ENCODE peak calls at places on chromosomes 16 and 17, in six cellular contexts. M, N, C, H, Z and I are unnamed samples.
A peak's percentile ranks its signal among the peaks of the same experiment; 100 is the strongest.

GRCh38 chr17:6577686-6578263 is 21.4 kb upstream of the PITPNM3 start:
- DNase-seq in M (peak; percentile 39), N (no peak), C (no peak), Z (peak; percentile 75), H (no peak), I (no peak)

GRCh38 chr16:81599034-81599744 is 154.6 kb downstream of the CMIP start:
- DNase-seq in H (no peak), C (no peak), M (no peak), N (no peak), Z (no peak), I (no peak)

GRCh38 chr17:63850401-63850800 is 7.9 kb upstream of the SMARCD2 start:
- DNase-seq in N (no peak), Z (no peak), M (no peak), H (no peak), C (no peak), I (no peak)

GRCh38 chr16:31874354-31875111 is 926 bp downstream of the ZNF267 start:
- DNase-seq in H (peak; percentile 88), N (peak; percentile 55), M (no peak), C (no peak), Z (peak; percentile 58), I (no peak)

GRCh38 chr17:8133398-8133797 is 9.5 kb upstream of the HES7 start:
- DNase-seq in C (no peak), N (no peak), M (peak; percentile 67), Z (no peak), H (no peak), I (peak; percentile 85)

GRCh38 chr16:70476272-70477020 is 22.1 kb downstream of the FCSK start:
- DNase-seq in M (no peak), H (peak; percentile 79), C (no peak), Z (no peak), N (peak; percentile 83), I (no peak)

GRCh38 chr17:75643033-75644017 is 10.1 kb downstream of the SMIM5 start:
- DNase-seq in N (no peak), C (no peak), Z (peak; percentile 18), H (no peak), M (peak; percentile 57), I (peak; percentile 74)

GRCh38 chr16:87314990-87315420 is 2.2 kb downstream of the C16orf95 start:
- DNase-seq in M (no peak), H (no peak), N (no peak), Z (no peak), C (no peak), I (no peak)

GRCh38 chr17:50149425-50150353 is 788 bp downstream of the PPP1R9B start:
- DNase-seq in Z (no peak), H (peak; percentile 59), M (no peak), C (no peak), N (peak; percentile 48), I (peak; percentile 69)

GRCh38 chr17:10226930-10227695 is 28.7 kb upstream of the GAS7 start:
- DNase-seq in C (peak; percentile 37), H (peak; percentile 43), N (peak; percentile 22), M (peak; percentile 92), Z (peak; percentile 46), I (peak; percentile 90)

GRCh38 chr17:45266372-45266926 is 4.6 kb upstream of the SPATA32 start:
- DNase-seq in H (no peak), Z (no peak), C (no peak), N (no peak), M (no peak), I (peak; percentile 25)

GRCh38 chr16:4659363-4660353 is 33.7 kb upstream of the NUDT16L1 start:
- DNase-seq in C (no peak), H (no peak), N (no peak), M (no peak), Z (no peak), I (no peak)

GRCh38 chr16:4800290-4801041 is 2.0 kb downstream of the ROGDI start:
- DNase-seq in H (no peak), M (no peak), C (no peak), N (no peak), Z (no peak), I (no peak)

GRCh38 chr16:72939247-72939646 is 108.7 kb downstream of the ZFHX3 start:
- DNase-seq in N (peak; percentile 79), Z (peak; percentile 52), H (peak; percentile 19), M (no peak), C (no peak), I (no peak)

GRCh38 chr17:2398655-2399571 is 1.9 kb downstream of the MNT start:
- DNase-seq in C (peak; percentile 72), M (peak; percentile 74), N (peak; percentile 78), H (peak; percentile 85), Z (no peak), I (peak; percentile 89)

GRCh38 chr17:50267074-50267841 is 7.0 kb upstream of the TMEM92 start:
- DNase-seq in H (no peak), M (no peak), Z (no peak), N (peak; percentile 47), C (no peak), I (no peak)

GRCh38 chr17:32536736-32537646 is 50.2 kb downstream of the CDK5R1 start:
- DNase-seq in Z (no peak), H (peak; percentile 88), N (peak; percentile 44), M (no peak), C (no peak), I (no peak)

GRCh38 chr17:35930211-35931065 is at the start of gene RDM1:
- DNase-seq in H (peak; percentile 72), Z (peak; percentile 22), N (peak; percentile 34), M (peak; percentile 96), C (peak; percentile 73), I (peak; percentile 96)

GRCh38 chr17:55706808-55707773 is 15.6 kb downstream of the TMEM100 start:
- DNase-seq in C (no peak), N (no peak), H (no peak), Z (peak; percentile 35), M (peak; percentile 48), I (peak; percentile 51)

GRCh38 chr17:11493947-11494346 is 104.3 kb upstream of the DNAH9 start:
- DNase-seq in Z (no peak), C (peak; percentile 51), N (no peak), H (no peak), M (no peak), I (peak; percentile 56)

GRCh38 chr16:21950782-21951521 is 2.2 kb upstream of the UQCRC2 start:
- DNase-seq in C (no peak), Z (no peak), M (no peak), H (peak; percentile 56), N (peak; percentile 37), I (no peak)

GRCh38 chr17:77734371-77735050 is 224.0 kb upstream of the TNRC6C start:
- DNase-seq in C (no peak), H (peak; percentile 22), M (peak; percentile 68), N (peak; percentile 16), Z (no peak), I (peak; percentile 83)

GRCh38 chr17:36928450-36929125 is 8.7 kb upstream of the LHX1 start:
- DNase-seq in C (no peak), N (no peak), M (no peak), Z (no peak), H (no peak), I (peak; percentile 36)

GRCh38 chr16:86325360-86325759 is 185.0 kb upstream of the FOXF1 start:
- DNase-seq in H (no peak), N (no peak), M (no peak), Z (no peak), C (no peak), I (no peak)

GRCh38 chr17:43723697-43724359 is 34.8 kb downstream of the SOST start:
- DNase-seq in H (peak; percentile 80), Z (no peak), C (no peak), N (peak; percentile 70), M (no peak), I (no peak)

DNA sequence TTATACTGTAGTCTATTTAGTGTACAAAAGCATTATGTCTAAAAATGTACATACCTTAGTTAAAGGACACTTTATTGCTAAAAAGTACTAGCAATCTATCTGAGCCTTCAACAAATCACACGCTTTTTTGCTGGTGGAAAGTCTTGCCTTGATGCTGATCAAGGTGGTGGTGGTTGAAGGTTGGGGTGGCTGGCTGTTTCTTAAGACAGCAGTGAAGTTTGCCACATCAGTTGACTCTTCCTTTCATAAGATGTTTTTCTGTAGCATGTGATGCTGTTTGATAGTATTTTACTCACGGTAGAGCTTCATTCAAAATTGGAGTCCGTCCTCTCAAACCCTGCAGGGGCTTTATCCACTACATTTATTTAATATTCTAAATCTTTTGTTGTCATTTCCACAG is 8.6 kb downstream of the ADGRG5 start:
- DNase-seq in Z (no peak), H (no peak), M (no peak), C (no peak), N (no peak), I (no peak)
- H3K4ac ChIP-seq in Z (no peak overlapping the region), H (no peak overlapping the region), M (no peak overlapping the region), C (no peak overlapping the region), N (no peak overlapping the region), I (no peak overlapping the region)

DNA sequence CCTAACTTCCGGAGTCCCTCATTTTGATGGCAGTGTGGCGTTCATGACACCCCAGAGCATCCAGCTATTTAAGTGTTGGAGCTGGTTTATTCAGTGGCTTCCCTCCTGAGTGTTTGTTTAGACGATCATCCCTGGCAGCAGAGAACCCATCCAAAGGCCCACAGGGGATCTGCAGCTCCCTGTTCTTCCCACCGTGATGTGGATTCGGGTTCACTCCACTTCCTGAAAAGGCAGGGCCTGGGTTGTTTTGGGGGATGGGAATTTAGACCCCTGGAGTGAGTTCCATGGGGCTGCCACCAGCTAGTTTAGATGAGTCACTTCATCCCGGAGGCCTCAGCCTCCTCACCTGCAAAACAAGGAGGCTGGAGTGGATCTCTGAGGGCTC is 2.3 kb downstream of the KSR1 start:
- DNase-seq in N (no peak), H (no peak), Z (no peak), M (no peak), C (peak; percentile 26), I (peak; percentile 74)
- H2AK5ac ChIP-seq in N (peak overlapping the region; percentile 18), H (peak overlapping the region; percentile 25), Z (no peak overlapping the region), M (no peak overlapping the region), C (no peak overlapping the region), I (no peak overlapping the region)

DNA sequence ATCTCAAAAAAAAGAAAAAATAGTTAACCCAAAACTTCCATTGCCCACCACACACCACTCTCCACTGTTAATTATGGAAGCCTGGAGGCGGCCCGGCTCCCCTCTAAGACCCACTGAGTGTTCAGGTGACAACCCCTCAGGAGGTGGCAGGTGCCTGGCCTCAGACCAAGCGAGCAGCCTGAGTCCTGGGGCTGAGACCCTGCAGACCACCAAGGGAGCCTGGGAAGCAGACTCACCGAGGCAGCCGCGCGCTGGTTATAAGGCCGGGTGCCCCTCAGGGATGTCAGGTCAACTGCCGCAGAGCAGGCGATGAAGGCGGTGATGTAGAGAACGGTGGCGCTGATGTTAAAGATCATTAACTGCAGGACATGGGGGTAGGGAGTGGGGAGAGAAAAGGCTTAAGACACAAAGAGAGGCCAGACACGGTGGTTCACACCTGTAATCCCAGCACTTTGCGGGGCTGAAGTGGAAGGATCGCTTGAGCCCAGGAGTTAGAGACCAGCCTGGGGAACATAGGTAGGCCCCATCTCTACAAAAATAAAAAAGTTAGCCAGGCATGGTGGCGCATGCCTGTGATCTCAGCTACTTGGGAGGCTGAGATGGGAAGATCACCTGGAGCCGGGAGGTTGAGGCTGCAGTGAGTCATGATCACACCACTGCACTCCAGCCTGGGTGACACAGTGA is 13.3 kb downstream of the ARL2BP start:
- DNase-seq in H (no peak), N (no peak), Z (no peak), M (no peak), C (no peak), I (no peak)
- H4K91ac ChIP-seq in H (no peak overlapping the region), N (no peak overlapping the region), Z (no peak overlapping the region), M (no peak overlapping the region), C (no peak overlapping the region), I (no peak overlapping the region)

DNA sequence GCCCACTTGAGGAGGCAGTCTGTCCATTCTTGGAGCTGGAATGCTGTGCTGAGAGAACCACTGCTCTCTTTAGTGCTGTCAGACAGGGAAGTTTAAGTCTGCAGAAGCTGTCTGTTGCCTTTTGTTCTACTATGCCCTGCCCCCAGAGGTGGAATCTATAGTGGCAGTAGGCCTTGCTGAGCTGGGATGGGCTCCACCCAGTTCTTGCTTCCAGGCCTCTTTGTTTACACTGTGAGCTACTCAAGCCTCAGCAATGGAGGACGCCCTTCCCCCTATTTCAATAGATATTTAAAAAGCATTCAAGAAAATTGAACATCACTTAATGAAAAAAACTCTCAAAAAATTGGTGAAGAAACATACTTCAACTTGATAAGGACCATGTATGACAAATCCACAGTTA is 313.5 kb downstream of the PHKB start:
- DNase-seq in M (peak; percentile 47), H (peak; percentile 45), C (no peak), N (peak; percentile 52), Z (no peak), I (peak; percentile 69)
- H3K4ac ChIP-seq in M (no peak overlapping the region), H (no peak overlapping the region), C (no peak overlapping the region), N (no peak overlapping the region), Z (no peak overlapping the region), I (no peak overlapping the region)